ENCODE peak calls at places on chromosomes 13 and 19, in four cellular contexts. One of them, this sample, is unnamed.

GRCh38 chr19:54549224-54549623 is 24.4 kb upstream of the LILRA2 start:
- DNase-seq in HepG2: no peak
- DNase-seq in GM12878: no peak
- DNase-seq in K562: no peak
- DNase-seq in this sample: no peak

GRCh38 chr19:1624458-1624857 is 19.2 kb upstream of the UQCR11 start:
- DNase-seq in HepG2: peak
- DNase-seq in GM12878: no peak
- DNase-seq in K562: peak
- DNase-seq in this sample: peak

GRCh38 chr13:55999709-56000108 is 1141.0 kb upstream of the PRR20A start:
- DNase-seq in HepG2: no peak
- DNase-seq in GM12878: no peak
- DNase-seq in K562: no peak
- DNase-seq in this sample: no peak

GRCh38 chr19:17296976-17297375 is 6.2 kb downstream of the ABHD8 start:
- DNase-seq in HepG2: no peak
- DNase-seq in GM12878: no peak
- DNase-seq in K562: no peak
- DNase-seq in this sample: no peak

GRCh38 chr19:13850910-13851753 is 25.8 kb upstream of the NANOS3 start:
- DNase-seq in HepG2: peak
- DNase-seq in GM12878: no peak
- DNase-seq in K562: peak
- DNase-seq in this sample: peak

GRCh38 chr13:91417660-91418325 is 19.4 kb downstream of the GPC5 start:
- DNase-seq in HepG2: no peak
- DNase-seq in GM12878: no peak
- DNase-seq in K562: no peak
- DNase-seq in this sample: no peak

GRCh38 chr19:16587031-16588023 is 15.1 kb upstream of the SLC35E1 start:
- DNase-seq in HepG2: no peak
- DNase-seq in GM12878: peak
- DNase-seq in K562: no peak
- DNase-seq in this sample: no peak

GRCh38 chr13:75550159-75550567 is 572 bp downstream of the UCHL3 start:
- DNase-seq in HepG2: peak
- DNase-seq in GM12878: no peak
- DNase-seq in K562: peak
- DNase-seq in this sample: peak

GRCh38 chr19:8664671-8665057 is 33.9 kb downstream of the ACTL9 start:
- DNase-seq in HepG2: no peak
- DNase-seq in GM12878: no peak
- DNase-seq in K562: no peak
- DNase-seq in this sample: no peak

GRCh38 chr19:33674575-33675367 is 53.0 kb downstream of the CHST8 start:
- DNase-seq in HepG2: no peak
- DNase-seq in GM12878: no peak
- DNase-seq in K562: no peak
- DNase-seq in this sample: no peak

GRCh38 chr13:75486146-75486545 is 4.2 kb upstream of the TBC1D4 start:
- DNase-seq in HepG2: peak
- DNase-seq in GM12878: no peak
- DNase-seq in K562: no peak
- DNase-seq in this sample: peak

GRCh38 chr13:50713849-50714248 is 129.6 kb downstream of the DLEU7 start:
- DNase-seq in HepG2: no peak
- DNase-seq in GM12878: peak
- DNase-seq in K562: no peak
- DNase-seq in this sample: no peak

GRCh38 chr19:49335071-49335783 is at the start of gene CD37:
- DNase-seq in HepG2: no peak
- DNase-seq in GM12878: no peak
- DNase-seq in K562: peak
- DNase-seq in this sample: no peak

GRCh38 chr13:113153810-113154748 is 4.4 kb upstream of the PROZ start:
- DNase-seq in HepG2: peak
- DNase-seq in GM12878: peak
- DNase-seq in K562: peak
- DNase-seq in this sample: peak

GRCh38 chr13:31885994-31886393 is 145.6 kb upstream of the FRY start:
- DNase-seq in HepG2: no peak
- DNase-seq in GM12878: no peak
- DNase-seq in K562: no peak
- DNase-seq in this sample: no peak

GRCh38 chr13:85137516-85137915 is 661.7 kb downstream of the SLITRK6 start:
- DNase-seq in HepG2: no peak
- DNase-seq in GM12878: no peak
- DNase-seq in K562: no peak
- DNase-seq in this sample: no peak

GRCh38 chr13:23434431-23434830 is 929 bp upstream of the SACS start:
- DNase-seq in HepG2: no peak
- DNase-seq in GM12878: no peak
- DNase-seq in K562: no peak
- DNase-seq in this sample: no peak

GRCh38 chr19:15251749-15252397 is 19.6 kb upstream of the EPHX3 start:
- DNase-seq in HepG2: peak
- DNase-seq in GM12878: no peak
- DNase-seq in K562: peak
- DNase-seq in this sample: peak

GRCh38 chr19:12944064-12944674 is 1.5 kb upstream of the RAD23A start:
- DNase-seq in HepG2: no peak
- DNase-seq in GM12878: no peak
- DNase-seq in K562: no peak
- DNase-seq in this sample: no peak

GRCh38 chr13:31794452-31794851 is 55.1 kb downstream of the RXFP2 start:
- DNase-seq in HepG2: no peak
- DNase-seq in GM12878: no peak
- DNase-seq in K562: no peak
- DNase-seq in this sample: no peak

GRCh38 chr13:76991432-76991795 is 467 bp upstream of the CLN5 start:
- DNase-seq in HepG2: no peak
- DNase-seq in GM12878: peak
- DNase-seq in K562: peak
- DNase-seq in this sample: no peak

GRCh38 chr13:35729926-35730627 is 253.6 kb upstream of the MAB21L1 start:
- DNase-seq in HepG2: no peak
- DNase-seq in GM12878: peak
- DNase-seq in K562: no peak
- DNase-seq in this sample: no peak

GRCh38 chr19:15424692-15425272 is 6.0 kb upstream of the AKAP8L start:
- DNase-seq in HepG2: no peak
- DNase-seq in GM12878: no peak
- DNase-seq in K562: no peak
- DNase-seq in this sample: no peak

GRCh38 chr19:41904118-41904870 is 21.3 kb downstream of the ARHGEF1 start:
- DNase-seq in HepG2: peak
- DNase-seq in GM12878: no peak
- DNase-seq in K562: no peak
- DNase-seq in this sample: peak

GRCh38 chr19:907183-907853 is 5.7 kb downstream of the R3HDM4 start:
- DNase-seq in HepG2: no peak
- DNase-seq in GM12878: no peak
- DNase-seq in K562: peak
- DNase-seq in this sample: no peak

GRCh38 chr19:13411899-13412298 is 94.4 kb downstream of the CACNA1A start:
- DNase-seq in HepG2: no peak
- DNase-seq in GM12878: no peak
- DNase-seq in K562: no peak
- DNase-seq in this sample: no peak

GRCh38 chr13:99307648-99308339 is 595 bp upstream of the GPR183 start:
- DNase-seq in HepG2: no peak
- DNase-seq in GM12878: no peak
- DNase-seq in K562: peak
- DNase-seq in this sample: peak

GRCh38 chr19:49339364-49340068 is 4.3 kb downstream of the CD37 start:
- DNase-seq in HepG2: no peak
- DNase-seq in GM12878: no peak
- DNase-seq in K562: peak
- DNase-seq in this sample: no peak

GRCh38 chr19:49629659-49630058 is 10.3 kb downstream of the RRAS start:
- DNase-seq in HepG2: no peak
- DNase-seq in GM12878: no peak
- DNase-seq in K562: no peak
- DNase-seq in this sample: no peak

DNA sequence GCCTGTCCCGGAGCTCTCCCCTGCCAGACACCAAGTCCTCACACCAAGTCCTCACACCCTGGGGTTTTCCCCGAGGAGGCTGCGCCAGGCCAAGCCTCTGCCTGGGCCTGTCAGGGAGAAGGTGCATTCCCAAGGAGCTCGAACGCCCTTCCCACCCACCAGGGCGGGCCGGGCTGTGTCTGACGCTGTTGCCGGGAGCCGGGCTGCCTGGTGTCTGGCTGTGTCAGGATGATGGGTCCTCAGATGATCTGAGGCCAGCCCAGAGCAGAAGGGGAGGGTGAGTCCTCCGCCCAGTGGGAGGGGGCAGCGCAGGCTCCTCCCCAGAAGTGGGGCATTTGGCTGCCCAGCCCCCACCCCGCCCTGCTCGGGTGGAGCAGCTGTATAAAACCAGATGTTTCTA is 2.3 kb upstream of the HAS1 start:
- DNase-seq in HepG2: no peak
- DNase-seq in GM12878: no peak
- DNase-seq in K562: peak
- DNase-seq in this sample: no peak
- TF ChIP-seq POLR2AphosphoS2 in HepG2: no peak
- TF ChIP-seq POLR2AphosphoS2 in GM12878: no peak
- TF ChIP-seq POLR2AphosphoS2 in K562: no peak
- TF ChIP-seq POLR2AphosphoS2 in this sample: no peak

DNA sequence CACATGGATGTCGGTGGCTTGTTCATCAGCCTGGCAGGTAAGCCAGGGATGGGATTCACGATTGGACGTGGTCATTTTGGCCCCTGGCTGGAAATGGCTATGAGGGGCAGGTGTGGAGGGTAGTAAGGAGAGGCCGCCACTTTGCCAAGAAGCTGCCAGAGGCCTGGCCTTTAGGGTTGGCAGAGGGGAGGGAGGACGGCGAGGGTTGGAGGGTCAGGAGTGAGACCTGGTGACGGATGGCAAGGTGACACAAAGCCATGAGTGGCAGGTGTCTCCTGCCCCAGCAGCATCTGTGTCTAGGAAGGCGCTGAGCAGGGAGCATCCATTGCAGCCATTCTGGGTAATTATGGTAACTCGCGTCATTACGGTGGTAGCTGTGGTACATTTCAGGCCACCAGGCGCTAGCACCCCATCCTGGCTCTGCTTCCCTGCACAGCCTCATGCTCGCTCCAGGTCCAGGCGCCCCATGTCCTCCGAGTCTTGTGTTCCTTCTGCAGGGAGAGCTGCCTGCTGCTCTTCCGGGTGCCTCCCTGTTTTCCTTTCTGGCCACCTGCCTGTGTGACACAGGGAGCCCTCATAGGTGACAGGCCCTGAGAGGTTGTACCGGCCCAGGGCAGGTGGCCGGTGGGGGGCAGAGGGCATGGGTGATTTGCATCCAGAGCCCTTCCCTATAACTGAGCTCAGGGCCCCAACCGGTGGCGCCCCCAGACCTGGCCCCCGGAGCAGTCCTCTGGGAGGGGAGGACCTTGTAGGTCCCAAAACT is 4.2 kb downstream of the SSBP4 start:
- DNase-seq in HepG2: no peak
- DNase-seq in GM12878: no peak
- DNase-seq in K562: no peak
- DNase-seq in this sample: no peak
- TF ChIP-seq POLR2AphosphoS2 in HepG2: no peak
- TF ChIP-seq POLR2AphosphoS2 in GM12878: no peak
- TF ChIP-seq POLR2AphosphoS2 in K562: no peak
- TF ChIP-seq POLR2AphosphoS2 in this sample: no peak

GRCh38 chr19:5036733-5037681 is 68.1 kb downstream of the KDM4B start:
- DNase-seq in HepG2: no peak
- DNase-seq in GM12878: no peak
- DNase-seq in K562: no peak
- DNase-seq in this sample: no peak
- TF ChIP-seq POLR2AphosphoS2 in HepG2: no peak
- TF ChIP-seq POLR2AphosphoS2 in GM12878: no peak
- TF ChIP-seq POLR2AphosphoS2 in K562: no peak
- TF ChIP-seq POLR2AphosphoS2 in this sample: no peak

GRCh38 chr19:36483653-36484052 is 5.7 kb downstream of the ZNF566 start:
- DNase-seq in HepG2: no peak
- DNase-seq in GM12878: no peak
- DNase-seq in K562: no peak
- DNase-seq in this sample: no peak

GRCh38 chr19:36489139-36489919 is at the start of gene ZNF566:
- DNase-seq in HepG2: peak
- DNase-seq in GM12878: peak
- DNase-seq in K562: peak
- DNase-seq in this sample: peak

GRCh38 chr19:36488118-36488815 is 1.1 kb downstream of the ZNF566 start:
- DNase-seq in HepG2: no peak
- DNase-seq in GM12878: no peak
- DNase-seq in K562: no peak
- DNase-seq in this sample: peak

GRCh38 chr19:36489920-36490415 is 607 bp upstream of the ZNF566 start:
- DNase-seq in HepG2: peak
- DNase-seq in GM12878: peak
- DNase-seq in K562: peak
- DNase-seq in this sample: peak

DNA sequence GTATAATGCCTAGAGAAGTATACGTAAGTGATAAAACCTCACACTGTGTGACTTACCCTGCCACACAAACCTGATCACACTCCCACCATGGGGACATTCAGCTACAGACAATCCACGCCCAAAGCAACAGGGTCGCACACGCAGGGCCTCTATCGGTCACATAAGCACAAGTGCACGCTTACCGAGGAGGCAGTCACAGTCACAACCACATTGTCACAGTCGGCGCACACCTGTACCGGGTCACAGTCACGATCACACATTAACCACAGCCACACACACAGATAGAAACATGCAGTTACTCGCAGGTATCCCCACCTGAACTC is 584 bp downstream of the ZNF566 start:
- DNase-seq in HepG2: peak
- DNase-seq in GM12878: no peak
- DNase-seq in K562: peak
- DNase-seq in this sample: peak
- TF ChIP-seq POLR2AphosphoS2 in HepG2: no peak
- TF ChIP-seq POLR2AphosphoS2 in GM12878: no peak
- TF ChIP-seq POLR2AphosphoS2 in K562: no peak
- TF ChIP-seq POLR2AphosphoS2 in this sample: no peak

GRCh38 chr19:3669616-3670257 is 30.5 kb downstream of the PIP5K1C start:
- DNase-seq in HepG2: no peak
- DNase-seq in GM12878: no peak
- DNase-seq in K562: no peak
- DNase-seq in this sample: no peak

GRCh38 chr19:3670796-3671679 is 29.2 kb downstream of the PIP5K1C start:
- DNase-seq in HepG2: no peak
- DNase-seq in GM12878: no peak
- DNase-seq in K562: peak
- DNase-seq in this sample: no peak

GRCh38 chr19:3669134-3669436 is 31.2 kb downstream of the PIP5K1C start:
- DNase-seq in HepG2: no peak
- DNase-seq in GM12878: no peak
- DNase-seq in K562: no peak
- DNase-seq in this sample: no peak

GRCh38 chr19:3671680-3672574 is 28.3 kb downstream of the PIP5K1C start:
- DNase-seq in HepG2: no peak
- DNase-seq in GM12878: no peak
- DNase-seq in K562: peak
- DNase-seq in this sample: no peak

GRCh38 chr19:3670258-3670795 is 29.9 kb downstream of the PIP5K1C start:
- DNase-seq in HepG2: no peak
- DNase-seq in GM12878: no peak
- DNase-seq in K562: peak
- DNase-seq in this sample: peak
- TF ChIP-seq POLR2AphosphoS2 in HepG2: no peak
- TF ChIP-seq POLR2AphosphoS2 in GM12878: no peak
- TF ChIP-seq POLR2AphosphoS2 in K562: no peak
- TF ChIP-seq POLR2AphosphoS2 in this sample: no peak